ENCODE peak calls at places on chromosome 15, in ten cellular contexts. F is NCI-H1105 treated with DMSO at 0.1 percent for 48 hours; A is nephron progenitor cell; P is stimulated activated naive CD8-positive, alpha-beta T cell treated with anti-CD3 and anti-CD28 coated beads, Interleukin-15, Interleukin-2, amounts not matched to agents 100 U/mL and 50 U/mL, for 24 hours; H is T-helper 2 cell; L is memory B cell; R is WTC11; X is cardiac muscle cell; B is activated CD8-positive, alpha-beta memory T cell treated with anti-CD3 and anti-CD28 coated beads, Interleukin-2, amount 50 U/mL, for 4 hours; N is SW480. Q is an unnamed sample.

GRCh38 chr15:63523306-63523990 is 19.1 kb downstream of the USP3 start:
- DNase-seq in F (no peak), A (no peak), P (no peak), H (no peak), L (no peak), R (no peak), X (no peak), B (no peak), N (no peak), Q (no peak)

GRCh38 chr15:55267401-55268053 is 22.1 kb downstream of the RAB27A start:
- DNase-seq in F (no peak), A (no peak), P (peak; percentile 72), H (peak; percentile 88), L (peak; percentile 42), R (no peak), X (no peak), B (peak; percentile 62), N (no peak), Q (peak; percentile 39)

GRCh38 chr15:99706557-99707303 is 26.5 kb downstream of the LYSMD4 start:
- DNase-seq in F (no peak), A (no peak), P (peak; percentile 29), H (no peak), L (no peak), R (no peak), X (no peak), B (peak; percentile 30), N (no peak), Q (no peak)

GRCh38 chr15:79028411-79028964 is 62.1 kb downstream of the RASGRF1 start:
- DNase-seq in F (peak; percentile 30), A (peak; percentile 67), P (peak; percentile 55), H (no peak), L (peak; percentile 46), R (peak; percentile 75), X (peak; percentile 56), B (no peak), N (peak; percentile 50), Q (no peak)

GRCh38 chr15:38853608-38854007 is 289.0 kb upstream of the RASGRP1 start:
- DNase-seq in F (no peak), A (peak; percentile 36), P (peak; percentile 11), H (no peak), L (no peak), R (peak; percentile 75), X (peak; percentile 29), B (peak; percentile 30), N (no peak), Q (no peak)

GRCh38 chr15:86139828-86140227 is 60.2 kb downstream of the AGBL1 start:
- DNase-seq in F (no peak), A (peak; percentile 43), P (peak; percentile 36), H (no peak), L (no peak), R (peak; percentile 81), X (no peak), B (no peak), N (no peak), Q (no peak)

GRCh38 chr15:94984886-94985285 is 753.5 kb downstream of the MCTP2 start:
- DNase-seq in F (no peak), A (no peak), P (no peak), H (no peak), L (no peak), R (no peak), X (no peak), B (no peak), N (no peak), Q (no peak)

GRCh38 chr15:100106732-100107131 is 235.0 kb downstream of the ADAMTS17 start:
- DNase-seq in F (no peak), A (no peak), P (no peak), H (no peak), L (no peak), R (no peak), X (no peak), B (no peak), N (no peak), Q (no peak)

GRCh38 chr15:63318344-63318743 is 40.9 kb downstream of the APH1B start:
- DNase-seq in F (no peak), A (no peak), P (no peak), H (no peak), L (no peak), R (no peak), X (no peak), B (no peak), N (no peak), Q (no peak)

GRCh38 chr15:90221251-90221900 is 12.4 kb downstream of the CIB1 start:
- DNase-seq in F (peak; percentile 40), A (peak; percentile 63), P (peak; percentile 56), H (no peak), L (no peak), R (peak; percentile 81), X (peak; percentile 79), B (no peak), N (peak; percentile 75), Q (no peak)

GRCh38 chr15:44082558-44083151 is 112.4 kb downstream of the FRMD5 start:
- DNase-seq in F (no peak), A (no peak), P (no peak), H (no peak), L (no peak), R (no peak), X (no peak), B (no peak), N (no peak), Q (no peak)

GRCh38 chr15:66729339-66729951 is 27.4 kb downstream of the SMAD6 start:
- DNase-seq in F (no peak), A (peak; percentile 73), P (no peak), H (no peak), L (no peak), R (no peak), X (no peak), B (no peak), N (no peak), Q (no peak)

GRCh38 chr15:33866101-33866737 is 102.1 kb upstream of the CHRM5 start:
- DNase-seq in F (no peak), A (no peak), P (no peak), H (no peak), L (no peak), R (no peak), X (no peak), B (no peak), N (no peak), Q (no peak)

GRCh38 chr15:59917504-59918157 is 86.5 kb upstream of the FOXB1 start:
- DNase-seq in F (peak; percentile 87), A (peak; percentile 79), P (peak; percentile 82), H (peak; percentile 7), L (peak; percentile 22), R (peak; percentile 90), X (peak; percentile 82), B (peak; percentile 63), N (peak; percentile 68), Q (peak; percentile 17)

GRCh38 chr15:78360426-78360825 is 20.3 kb downstream of the CRABP1 start:
- DNase-seq in F (no peak), A (peak; percentile 27), P (no peak), H (no peak), L (no peak), R (no peak), X (peak; percentile 93), B (no peak), N (no peak), Q (no peak)